ENCODE peak calls at places on chromosomes 16 and 17, in six cellular contexts. N, P, I, L, Q and S are unnamed samples.

GRCh38 chr17:49603720-49604119 is 28.0 kb downstream of the NXPH3 start:
- DNase-seq in P (no peak), Q (no peak), N (no peak), L (no peak), I (no peak), S (no peak)

GRCh38 chr17:80701730-80702129 is 157.1 kb downstream of the RPTOR start:
- DNase-seq in Q (no peak), P (no peak), I (no peak), N (no peak), L (no peak), S (no peak)

GRCh38 chr16:56337858-56338325 is 87.5 kb downstream of the AMFR start:
- DNase-seq in I (no peak), L (no peak), N (no peak), Q (no peak), P (no peak), S (no peak)

GRCh38 chr16:73887895-73888294 is 408.7 kb upstream of the PSMD7 start:
- DNase-seq in Q (no peak), L (no peak), P (no peak), I (no peak), N (no peak), S (no peak)

GRCh38 chr17:45818708-45819107 is 26.0 kb upstream of the SPPL2C start:
- DNase-seq in P (no peak), Q (no peak), L (no peak), N (no peak), I (no peak), S (no peak)

GRCh38 chr16:58049697-58050185 is 24.2 kb downstream of the MMP15 start:
- DNase-seq in Q (peak), I (no peak), L (no peak), N (no peak), P (no peak), S (no peak)

GRCh38 chr16:67528222-67528869 is at the start of gene RIPOR1:
- DNase-seq in Q (peak), L (no peak), I (no peak), N (peak), P (no peak), S (peak)

GRCh38 chr17:80146121-80147034 is 550 bp downstream of the EIF4A3 start:
- DNase-seq in P (no peak), Q (peak), I (no peak), N (peak), L (no peak), S (no peak)

GRCh38 chr16:19307587-19308241 is 22.2 kb downstream of the CLEC19A start:
- DNase-seq in P (no peak), L (no peak), I (no peak), Q (peak), N (peak), S (no peak)

GRCh38 chr16:15993946-15994665 is 44.7 kb downstream of the ABCC1 start:
- DNase-seq in I (peak), Q (no peak), N (no peak), L (no peak), P (no peak), S (no peak)

GRCh38 chr17:21452377-21453143 is 76.4 kb downstream of the KCNJ12 start:
- DNase-seq in I (peak), L (peak), Q (peak), N (peak), P (peak), S (peak)
- TF ChIP-seq CTCF in I (peak), L (peak), Q (peak), N (peak), P (peak), S (no peak)

DNA sequence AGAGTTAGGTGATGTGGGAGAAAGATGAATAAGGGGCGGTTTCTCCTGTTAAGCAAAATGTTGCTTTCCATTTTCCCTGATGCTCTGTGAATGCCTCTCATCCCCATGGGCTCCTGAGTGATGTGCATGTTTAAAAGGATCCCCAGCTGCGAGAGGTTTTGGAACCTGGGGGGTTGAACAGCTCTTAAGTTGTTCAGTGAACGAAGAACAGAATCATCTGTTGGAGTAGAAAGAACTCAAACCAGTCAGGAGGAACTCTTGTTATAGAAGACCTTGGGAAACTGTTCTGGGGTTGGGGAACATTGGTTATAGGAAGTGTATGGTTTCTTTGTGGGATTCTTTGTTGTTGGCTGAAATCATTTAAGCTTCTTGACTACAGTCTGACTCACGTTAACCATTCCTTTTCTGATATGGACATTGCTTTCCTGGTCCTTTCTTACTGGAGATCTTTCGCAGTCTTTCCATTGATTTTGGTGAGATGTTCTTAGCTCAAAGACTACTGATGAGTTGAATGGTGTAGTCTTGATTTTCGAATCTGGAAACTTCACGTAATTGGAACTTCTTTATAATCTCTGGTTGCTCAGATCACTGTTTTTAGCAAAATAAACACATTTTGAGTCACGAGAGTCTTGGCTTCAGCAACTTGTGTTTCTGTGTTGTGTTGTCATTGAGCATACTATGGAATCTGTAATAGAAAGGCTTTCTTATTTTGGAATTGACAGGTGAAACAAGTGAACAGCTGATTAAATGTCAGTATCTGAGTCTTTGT is 1.3 kb downstream of the UNK start:
- DNase-seq in L (no peak), P (no peak), N (peak), I (no peak), Q (no peak), S (no peak)
- H3K27ac ChIP-seq in L (peak), P (peak), N (peak), I (peak), Q (peak), S (peak)

GRCh38 chr17:16002708-16003265 is 3.2 kb downstream of the TTC19 start:
- DNase-seq in Q (no peak), L (no peak), N (no peak), I (no peak), P (no peak), S (no peak)

GRCh38 chr17:15999141-15999973 is at the start of the genes TTC19 and ZSWIM7:
- DNase-seq in N (peak), I (peak), L (peak), P (peak), Q (peak), S (peak)

GRCh38 chr17:16003841-16004240 is 4.2 kb downstream of the TTC19 start:
- DNase-seq in N (no peak), L (no peak), I (no peak), P (no peak), Q (no peak), S (no peak)

GRCh38 chr17:15999974-16000827 is 577 bp downstream of the TTC19 start:
- DNase-seq in L (no peak), I (no peak), P (no peak), Q (no peak), N (peak), S (no peak)

DNA sequence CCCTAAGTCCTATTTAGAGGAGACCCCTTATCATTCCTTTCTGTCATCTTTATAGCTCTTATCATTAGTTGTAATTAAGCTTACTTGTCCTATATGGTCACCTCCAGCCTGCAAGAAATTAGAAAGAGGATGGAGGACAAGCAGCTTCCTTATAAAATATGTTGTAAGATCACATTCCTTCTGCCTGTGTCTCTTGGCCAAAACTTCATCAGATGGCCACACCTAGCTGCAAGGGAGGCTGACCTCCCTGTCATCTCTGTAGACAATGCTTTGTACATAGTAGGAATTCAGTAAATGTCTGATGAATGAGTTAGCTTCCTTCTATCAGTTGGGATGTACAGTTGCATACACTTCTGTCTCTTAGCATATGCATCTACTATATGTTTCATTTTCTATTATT is 1.9 kb downstream of the TTC19 start:
- DNase-seq in Q (no peak), L (no peak), I (no peak), P (no peak), N (peak), S (no peak)
- H3K4me3 ChIP-seq in Q (peak), L (no peak), I (peak), P (no peak), N (peak), S (peak)

GRCh38 chr17:68760141-68760475 is 158.9 kb upstream of the FAM20A start:
- DNase-seq in I (no peak), L (no peak), P (no peak), N (no peak), Q (no peak), S (no peak)
- TF ChIP-seq CTCF in I (peak), L (no peak), P (no peak), N (peak), Q (no peak), S (no peak)

DNA sequence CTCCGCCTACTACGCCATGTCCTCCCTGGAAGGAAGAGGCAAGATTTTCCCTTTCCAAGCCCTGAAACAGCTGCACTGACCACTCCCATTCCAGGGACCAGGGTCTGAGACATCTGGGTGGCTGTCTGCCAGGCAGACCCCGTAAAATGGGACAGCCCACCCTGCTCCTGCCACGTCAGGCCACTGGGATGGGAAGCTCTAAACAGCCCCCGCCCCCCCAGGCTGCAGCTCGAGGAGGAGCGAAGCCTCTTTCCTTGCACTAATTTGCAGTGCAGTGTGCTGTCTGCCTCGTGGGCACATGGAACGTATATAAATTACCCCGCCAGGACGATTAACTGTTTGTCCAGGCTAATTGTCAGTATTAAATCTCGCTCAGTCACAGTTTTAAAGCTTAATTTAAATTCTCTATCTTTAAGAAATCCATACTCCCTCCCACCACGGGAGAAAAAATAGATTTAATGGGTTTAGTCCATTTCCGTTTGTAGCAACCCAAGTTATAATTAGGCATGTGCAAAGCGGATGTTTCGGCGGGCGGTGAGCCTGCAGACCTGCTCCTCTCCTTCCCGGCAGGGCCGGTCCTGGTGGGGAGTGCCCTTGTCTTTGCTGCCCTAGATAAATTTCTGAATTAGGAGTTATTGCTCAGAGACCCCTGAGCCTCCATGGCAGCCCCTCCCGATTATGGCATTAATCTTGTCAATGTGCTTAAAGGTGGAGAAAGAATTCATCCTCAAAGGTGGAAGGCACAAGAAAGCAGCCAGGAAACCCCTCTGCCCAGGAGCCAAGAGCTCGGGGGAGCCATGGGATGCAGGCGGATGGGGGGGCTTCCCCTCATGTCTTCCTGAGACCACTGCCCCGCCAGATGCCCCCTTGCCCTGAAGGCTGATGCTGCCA is 268.0 kb upstream of the TNRC6C start:
- DNase-seq in I (peak), L (peak), Q (peak), P (no peak), N (peak), S (no peak)
- H3K27ac ChIP-seq in I (no peak), L (no peak), Q (no peak), P (no peak), N (peak), S (no peak)

GRCh38 chr17:55175788-55176425 is 88.9 kb upstream of the HLF start:
- DNase-seq in P (no peak), Q (no peak), I (no peak), N (peak), L (no peak), S (no peak)
- H3K4me3 ChIP-seq in P (no peak), Q (no peak), I (no peak), N (peak), L (no peak), S (no peak)